ENCODE peak calls at places on chromosomes 5 and 9, in seven cellular contexts. R is endothelial cell, W is epithelial cell of esophagus, E is fibroblast of pulmonary artery, B is left ventricle myocardium inferior, P is GM12864, Z is GM20000. O is an unnamed sample.

GRCh38 chr5:21654551-21654950 is 1198.6 kb downstream of the CDH12 start:
- DNase-seq in R (no peak), W (no peak), E (no peak), B (no peak), P (no peak), Z (no peak), O (no peak)

GRCh38 chr5:180142008-180142803 is 66.8 kb downstream of the RASGEF1C start:
- DNase-seq in R (peak), W (no peak), E (no peak), B (no peak), P (no peak), Z (no peak), O (no peak)

GRCh38 chr5:1107167-1108007 is 4.5 kb downstream of the SLC12A7 start:
- DNase-seq in R (no peak), W (no peak), E (no peak), B (no peak), P (no peak), Z (no peak), O (no peak)

GRCh38 chr9:77707696-77708095 is 59.6 kb upstream of the GNA14 start:
- DNase-seq in R (no peak), W (peak), E (peak), B (peak), P (no peak), Z (no peak), O (peak)

GRCh38 chr5:41201082-41201772 is 12.1 kb downstream of the C6 start:
- DNase-seq in R (no peak), W (no peak), E (peak), B (no peak), P (no peak), Z (no peak), O (no peak)

GRCh38 chr9:119148855-119149254 is 220.4 kb downstream of the BRINP1 start:
- DNase-seq in R (no peak), W (no peak), E (no peak), B (no peak), P (no peak), Z (no peak), O (no peak)

GRCh38 chr5:142000709-142001484 is 11.9 kb downstream of the GNPDA1 start:
- DNase-seq in R (peak), W (peak), E (peak), B (no peak), P (no peak), Z (no peak), O (peak)

GRCh38 chr9:10059044-10059443 is 553.8 kb downstream of the PTPRD start:
- DNase-seq in R (no peak), W (peak), E (peak), B (no peak), P (no peak), Z (no peak), O (peak)

GRCh38 chr9:119412399-119412798 is 43.2 kb upstream of the BRINP1 start:
- DNase-seq in R (no peak), W (no peak), E (no peak), B (no peak), P (no peak), Z (no peak), O (peak)

GRCh38 chr5:50921366-50922133 is 255.1 kb downstream of the PARP8 start:
- DNase-seq in R (no peak), W (no peak), E (no peak), B (no peak), P (no peak), Z (peak), O (no peak)

GRCh38 chr5:89133129-89133528 is 250.1 kb upstream of the MEF2C start:
- DNase-seq in R (no peak), W (no peak), E (no peak), B (no peak), P (no peak), Z (no peak), O (no peak)

GRCh38 chr9:129933709-129934586 is 98.7 kb downstream of the USP20 start:
- DNase-seq in R (no peak), W (no peak), E (no peak), B (no peak), P (no peak), Z (no peak), O (no peak)

GRCh38 chr5:98847054-98847453 is 73.6 kb downstream of the RGMB start:
- DNase-seq in R (no peak), W (no peak), E (no peak), B (no peak), P (no peak), Z (no peak), O (no peak)

GRCh38 chr9:123550012-123550411 is 194.0 kb downstream of the CRB2 start:
- DNase-seq in R (no peak), W (no peak), E (no peak), B (no peak), P (no peak), Z (no peak), O (no peak)

GRCh38 chr5:35096209-35096608 is 48.5 kb upstream of the AGXT2 start:
- DNase-seq in R (no peak), W (no peak), E (no peak), B (no peak), P (no peak), Z (no peak), O (no peak)

GRCh38 chr9:35395076-35395675 is 94.7 kb upstream of the RUSC2 start:
- DNase-seq in R (no peak), W (no peak), E (no peak), B (no peak), P (no peak), Z (no peak), O (no peak)

GRCh38 chr9:87551692-87552303 is 54.1 kb downstream of the DAPK1 start:
- DNase-seq in R (no peak), W (no peak), E (no peak), B (no peak), P (no peak), Z (no peak), O (no peak)

GRCh38 chr5:6649186-6649585 is 15.9 kb downstream of the SRD5A1 start:
- DNase-seq in R (no peak), W (no peak), E (no peak), B (no peak), P (no peak), Z (no peak), O (no peak)

GRCh38 chr9:134656334-134657034 is 14.9 kb downstream of the COL5A1 start:
- DNase-seq in R (no peak), W (no peak), E (no peak), B (peak), P (no peak), Z (no peak), O (peak)

GRCh38 chr5:16889203-16889971 is 46.7 kb downstream of the MYO10 start:
- DNase-seq in R (no peak), W (peak), E (peak), B (no peak), P (no peak), Z (no peak), O (peak)

GRCh38 chr5:107554776-107555424 is 115.8 kb downstream of the EFNA5 start:
- DNase-seq in R (no peak), W (no peak), E (no peak), B (peak), P (no peak), Z (no peak), O (no peak)

GRCh38 chr5:16570121-16570815 is 46.5 kb downstream of the RETREG1 start:
- DNase-seq in R (no peak), W (peak), E (peak), B (no peak), P (no peak), Z (no peak), O (peak)

GRCh38 chr5:170248635-170249227 is 15.9 kb downstream of the C5orf58 start:
- DNase-seq in R (no peak), W (peak), E (no peak), B (no peak), P (no peak), Z (no peak), O (no peak)

GRCh38 chr9:96667363-96667728 is 12.2 kb upstream of the PRXL2C start:
- DNase-seq in R (no peak), W (no peak), E (no peak), B (no peak), P (no peak), Z (no peak), O (no peak)

GRCh38 chr5:6845856-6846255 is 132.6 kb downstream of the TENT4A start:
- DNase-seq in R (no peak), W (no peak), E (no peak), B (no peak), P (no peak), Z (no peak), O (no peak)

GRCh38 chr9:130117816-130118632 is 54.2 kb upstream of the NCS1 start:
- DNase-seq in R (no peak), W (peak), E (peak), B (no peak), P (no peak), Z (no peak), O (peak)

GRCh38 chr5:172187118-172188032 is 649 bp downstream of the STK10 start:
- DNase-seq in R (peak), W (peak), E (peak), B (peak), P (no peak), Z (peak), O (peak)

GRCh38 chr5:64822329-64822728 is 53.6 kb downstream of the CWC27 start:
- DNase-seq in R (no peak), W (no peak), E (no peak), B (no peak), P (no peak), Z (no peak), O (no peak)

DNA sequence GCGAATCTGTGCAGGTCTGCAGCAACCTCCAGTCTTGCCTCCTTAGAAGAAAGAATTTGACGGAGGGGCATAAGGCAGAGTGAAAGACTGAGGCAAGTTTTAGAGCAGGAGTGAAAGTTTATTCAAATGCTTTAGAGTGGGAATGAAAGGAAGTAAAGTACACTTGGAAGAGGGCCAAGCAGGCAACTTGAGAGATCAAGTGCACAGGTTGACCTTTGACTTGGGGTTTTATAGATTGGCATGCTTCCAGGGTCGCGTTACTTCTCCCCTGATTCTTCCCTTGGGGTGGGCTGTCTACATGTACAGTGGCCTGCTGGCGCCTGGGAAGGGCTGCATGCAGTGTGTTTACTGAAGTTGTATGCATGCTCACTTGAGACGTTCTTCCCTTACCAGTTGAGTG is 127.2 kb upstream of the FER start:
- DNase-seq in R (no peak), W (no peak), E (no peak), B (no peak), P (no peak), Z (no peak), O (no peak)
- TF ChIP-seq CTCF in R (no peak), W (no peak), E (no peak), B (no peak), P (no peak), Z (no peak), O (no peak)

GRCh38 chr9:113431181-113431580 is 20.6 kb downstream of the C9orf43 start:
- DNase-seq in R (no peak), W (no peak), E (no peak), B (no peak), P (no peak), Z (no peak), O (no peak)

GRCh38 chr9:113427629-113428028 is 17.1 kb downstream of the C9orf43 start:
- DNase-seq in R (no peak), W (peak), E (peak), B (no peak), P (no peak), Z (no peak), O (peak)

GRCh38 chr9:113428062-113428600 is 17.6 kb downstream of the C9orf43 start:
- DNase-seq in R (no peak), W (no peak), E (peak), B (no peak), P (no peak), Z (no peak), O (no peak)

GRCh38 chr9:113425072-113425471 is 14.5 kb downstream of the C9orf43 start:
- DNase-seq in R (peak), W (no peak), E (no peak), B (no peak), P (no peak), Z (no peak), O (no peak)

GRCh38 chr9:113426701-113427100 is 16.2 kb downstream of the C9orf43 start:
- DNase-seq in R (no peak), W (no peak), E (peak), B (no peak), P (no peak), Z (no peak), O (no peak)
- TF ChIP-seq CTCF in R (no peak), W (no peak), E (no peak), B (no peak), P (no peak), Z (no peak), O (no peak)

GRCh38 chr5:177309351-177310191 is 2.1 kb downstream of the MXD3 start:
- DNase-seq in R (peak), W (peak), E (peak), B (peak), P (no peak), Z (peak), O (peak)
- TF ChIP-seq CTCF in R (peak), W (peak), E (peak), B (peak), P (peak), Z (peak), O (peak)

GRCh38 chr5:39072915-39073758 is 1.1 kb downstream of the RICTOR start:
- DNase-seq in R (peak), W (peak), E (peak), B (peak), P (no peak), Z (peak), O (peak)
- TF ChIP-seq CTCF in R (no peak), W (no peak), E (no peak), B (no peak), P (no peak), Z (no peak), O (no peak)

GRCh38 chr5:61675015-61675692 is 343.1 kb downstream of the ZSWIM6 start:
- DNase-seq in R (no peak), W (no peak), E (no peak), B (no peak), P (no peak), Z (no peak), O (no peak)
- TF ChIP-seq CTCF in R (peak), W (peak), E (no peak), B (no peak), P (no peak), Z (no peak), O (no peak)